ENCODE peak calls at places on chromosome 7, in ten cellular contexts. One of them, this sample, is unnamed.

GRCh38 chr7:11831727-11832495 is at the start of gene THSD7A:
- DNase-seq in tibial nerve: no peak
- DNase-seq in CD8-positive, alpha-beta memory T cell: peak; percentile 39
- DNase-seq in GM23248: peak; percentile 69
- DNase-seq in colonic mucosa: peak; percentile 23
- DNase-seq in PC-9: peak; percentile 68
- DNase-seq in tibial artery: peak; percentile 60
- DNase-seq in mammary epithelial cell: peak; percentile 17
- DNase-seq in cardiac muscle cell: peak; percentile 82
- DNase-seq in upper lobe of right lung: peak; percentile 81
- DNase-seq in this sample: no peak

GRCh38 chr7:55063633-55064032 is 44.8 kb downstream of the EGFR start:
- DNase-seq in tibial nerve: no peak
- DNase-seq in CD8-positive, alpha-beta memory T cell: no peak
- DNase-seq in GM23248: peak; percentile 83
- DNase-seq in colonic mucosa: no peak
- DNase-seq in PC-9: peak; percentile 71
- DNase-seq in tibial artery: no peak
- DNase-seq in mammary epithelial cell: peak; percentile 63
- DNase-seq in cardiac muscle cell: no peak
- DNase-seq in upper lobe of right lung: no peak
- DNase-seq in this sample: no peak

GRCh38 chr7:74272305-74273038 is 16.7 kb upstream of the CLIP2 start:
- DNase-seq in tibial nerve: peak; percentile 39
- DNase-seq in CD8-positive, alpha-beta memory T cell: no peak
- DNase-seq in GM23248: peak; percentile 97
- DNase-seq in colonic mucosa: peak; percentile 68
- DNase-seq in PC-9: peak; percentile 69
- DNase-seq in tibial artery: peak; percentile 82
- DNase-seq in mammary epithelial cell: peak; percentile 67
- DNase-seq in cardiac muscle cell: no peak
- DNase-seq in upper lobe of right lung: peak; percentile 88
- DNase-seq in this sample: no peak

GRCh38 chr7:106618480-106618879 is 42.5 kb downstream of the CCDC71L start:
- DNase-seq in tibial nerve: no peak
- DNase-seq in CD8-positive, alpha-beta memory T cell: no peak
- DNase-seq in GM23248: peak; percentile 38
- DNase-seq in colonic mucosa: no peak
- DNase-seq in PC-9: no peak
- DNase-seq in tibial artery: no peak
- DNase-seq in mammary epithelial cell: no peak
- DNase-seq in cardiac muscle cell: peak; percentile 57
- DNase-seq in upper lobe of right lung: no peak
- DNase-seq in this sample: no peak

GRCh38 chr7:2471396-2471795 is 4.8 kb downstream of the GRIFIN start:
- DNase-seq in tibial nerve: no peak
- DNase-seq in CD8-positive, alpha-beta memory T cell: peak; percentile 43
- DNase-seq in GM23248: no peak
- DNase-seq in colonic mucosa: no peak
- DNase-seq in PC-9: no peak
- DNase-seq in tibial artery: no peak
- DNase-seq in mammary epithelial cell: peak; percentile 60
- DNase-seq in cardiac muscle cell: no peak
- DNase-seq in upper lobe of right lung: no peak
- DNase-seq in this sample: no peak

GRCh38 chr7:55420535-55420934 is 55.4 kb downstream of the LANCL2 start:
- DNase-seq in tibial nerve: no peak
- DNase-seq in CD8-positive, alpha-beta memory T cell: no peak
- DNase-seq in GM23248: peak; percentile 27
- DNase-seq in colonic mucosa: no peak
- DNase-seq in PC-9: no peak
- DNase-seq in tibial artery: no peak
- DNase-seq in mammary epithelial cell: no peak
- DNase-seq in cardiac muscle cell: no peak
- DNase-seq in upper lobe of right lung: no peak
- DNase-seq in this sample: no peak

GRCh38 chr7:154832557-154833138 is 170.3 kb downstream of the PAXIP1 start:
- DNase-seq in tibial nerve: no peak
- DNase-seq in CD8-positive, alpha-beta memory T cell: no peak
- DNase-seq in GM23248: no peak
- DNase-seq in colonic mucosa: peak; percentile 55
- DNase-seq in PC-9: no peak
- DNase-seq in tibial artery: no peak
- DNase-seq in mammary epithelial cell: no peak
- DNase-seq in cardiac muscle cell: peak; percentile 38
- DNase-seq in upper lobe of right lung: no peak
- DNase-seq in this sample: no peak

GRCh38 chr7:35694161-35694783 is 663 bp downstream of the HERPUD2 start:
- DNase-seq in tibial nerve: no peak
- DNase-seq in CD8-positive, alpha-beta memory T cell: no peak
- DNase-seq in GM23248: peak; percentile 55
- DNase-seq in colonic mucosa: peak; percentile 40
- DNase-seq in PC-9: no peak
- DNase-seq in tibial artery: no peak
- DNase-seq in mammary epithelial cell: peak; percentile 34
- DNase-seq in cardiac muscle cell: no peak
- DNase-seq in upper lobe of right lung: no peak
- DNase-seq in this sample: no peak

GRCh38 chr7:135167360-135167759 is 3.1 kb downstream of the CYREN start:
- DNase-seq in tibial nerve: no peak
- DNase-seq in CD8-positive, alpha-beta memory T cell: no peak
- DNase-seq in GM23248: no peak
- DNase-seq in colonic mucosa: peak; percentile 16
- DNase-seq in PC-9: no peak
- DNase-seq in tibial artery: peak; percentile 46
- DNase-seq in mammary epithelial cell: no peak
- DNase-seq in cardiac muscle cell: no peak
- DNase-seq in upper lobe of right lung: no peak
- DNase-seq in this sample: no peak

GRCh38 chr7:135169141-135169935 is 1.2 kb downstream of the CYREN start:
- DNase-seq in tibial nerve: no peak
- DNase-seq in CD8-positive, alpha-beta memory T cell: peak; percentile 73
- DNase-seq in GM23248: peak; percentile 77
- DNase-seq in colonic mucosa: peak; percentile 50
- DNase-seq in PC-9: peak; percentile 42
- DNase-seq in tibial artery: peak; percentile 66
- DNase-seq in mammary epithelial cell: peak; percentile 81
- DNase-seq in cardiac muscle cell: peak; percentile 17
- DNase-seq in upper lobe of right lung: no peak
- DNase-seq in this sample: peak; percentile 27

GRCh38 chr7:135168001-135168400 is 2.5 kb downstream of the CYREN start:
- DNase-seq in tibial nerve: no peak
- DNase-seq in CD8-positive, alpha-beta memory T cell: no peak
- DNase-seq in GM23248: peak; percentile 21
- DNase-seq in colonic mucosa: no peak
- DNase-seq in PC-9: no peak
- DNase-seq in tibial artery: peak; percentile 67
- DNase-seq in mammary epithelial cell: no peak
- DNase-seq in cardiac muscle cell: no peak
- DNase-seq in upper lobe of right lung: no peak
- DNase-seq in this sample: no peak

GRCh38 chr7:135169936-135170222 is 628 bp downstream of the CYREN start:
- DNase-seq in tibial nerve: no peak
- DNase-seq in CD8-positive, alpha-beta memory T cell: no peak
- DNase-seq in GM23248: no peak
- DNase-seq in colonic mucosa: no peak
- DNase-seq in PC-9: no peak
- DNase-seq in tibial artery: no peak
- DNase-seq in mammary epithelial cell: no peak
- DNase-seq in cardiac muscle cell: no peak
- DNase-seq in upper lobe of right lung: no peak
- DNase-seq in this sample: no peak

DNA sequence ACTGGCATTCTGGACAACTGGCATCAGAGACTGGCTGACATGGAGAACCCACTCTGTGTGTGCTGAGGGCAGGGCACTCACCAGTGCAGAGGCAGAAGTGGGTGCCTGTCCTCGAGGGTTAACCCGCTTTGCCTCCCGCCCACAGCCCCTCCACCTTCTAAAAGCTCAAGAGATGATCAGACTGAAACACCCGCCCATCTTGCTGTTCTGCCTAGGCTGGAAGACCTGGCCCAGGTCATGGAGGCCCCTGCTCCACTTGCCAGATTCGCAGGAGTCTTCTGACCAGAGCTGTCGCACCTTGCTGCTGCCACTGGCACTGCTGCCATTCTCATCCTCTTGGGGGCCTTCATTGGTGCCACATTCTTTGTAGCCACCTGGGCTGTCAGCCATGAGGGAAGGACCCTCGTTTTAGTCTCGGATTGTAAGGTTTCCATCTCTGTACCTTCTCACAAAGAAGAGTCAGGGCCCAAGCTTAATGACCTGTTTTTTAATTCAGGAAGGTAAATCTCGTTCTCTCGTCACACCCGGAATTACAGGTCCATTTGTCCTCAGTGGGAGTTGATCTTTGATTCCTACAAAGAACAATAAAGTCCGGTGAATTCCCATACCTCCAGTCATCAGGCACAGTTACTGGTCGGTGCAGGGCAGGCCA is 1.9 kb downstream of the CYREN start:
- DNase-seq in tibial nerve: no peak
- DNase-seq in CD8-positive, alpha-beta memory T cell: no peak
- DNase-seq in GM23248: no peak
- DNase-seq in colonic mucosa: no peak
- DNase-seq in PC-9: no peak
- DNase-seq in tibial artery: peak; percentile 64
- DNase-seq in mammary epithelial cell: no peak
- DNase-seq in cardiac muscle cell: no peak
- DNase-seq in upper lobe of right lung: no peak
- DNase-seq in this sample: no peak
- H3K4me3 ChIP-seq in tibial nerve: no peak overlapping the region
- H3K4me3 ChIP-seq in CD8-positive, alpha-beta memory T cell: no peak overlapping the region
- H3K4me3 ChIP-seq in GM23248: peak overlapping the region; percentile 84
- H3K4me3 ChIP-seq in colonic mucosa: no peak overlapping the region
- H3K4me3 ChIP-seq in PC-9: peak overlapping the region; percentile 88
- H3K4me3 ChIP-seq in tibial artery: peak overlapping the region; percentile 99
- H3K4me3 ChIP-seq in mammary epithelial cell: no peak overlapping the region
- H3K4me3 ChIP-seq in cardiac muscle cell: no peak overlapping the region
- H3K4me3 ChIP-seq in upper lobe of right lung: no peak overlapping the region
- H3K4me3 ChIP-seq in this sample: no peak overlapping the region

GRCh38 chr7:45100761-45101480 is 10.6 kb downstream of the TBRG4 start:
- DNase-seq in tibial nerve: no peak
- DNase-seq in CD8-positive, alpha-beta memory T cell: no peak
- DNase-seq in GM23248: no peak
- DNase-seq in colonic mucosa: no peak
- DNase-seq in PC-9: no peak
- DNase-seq in tibial artery: peak; percentile 50
- DNase-seq in mammary epithelial cell: no peak
- DNase-seq in cardiac muscle cell: no peak
- DNase-seq in upper lobe of right lung: peak; percentile 33
- DNase-seq in this sample: no peak

GRCh38 chr7:45099891-45100760 is 11.4 kb upstream of the NACAD start:
- DNase-seq in tibial nerve: no peak
- DNase-seq in CD8-positive, alpha-beta memory T cell: no peak
- DNase-seq in GM23248: no peak
- DNase-seq in colonic mucosa: no peak
- DNase-seq in PC-9: no peak
- DNase-seq in tibial artery: peak; percentile 60
- DNase-seq in mammary epithelial cell: no peak
- DNase-seq in cardiac muscle cell: no peak
- DNase-seq in upper lobe of right lung: peak; percentile 62
- DNase-seq in this sample: no peak

GRCh38 chr7:45102785-45103712 is 8.4 kb downstream of the TBRG4 start:
- DNase-seq in tibial nerve: no peak
- DNase-seq in CD8-positive, alpha-beta memory T cell: peak; percentile 4
- DNase-seq in GM23248: no peak
- DNase-seq in colonic mucosa: no peak
- DNase-seq in PC-9: no peak
- DNase-seq in tibial artery: peak; percentile 42
- DNase-seq in mammary epithelial cell: no peak
- DNase-seq in cardiac muscle cell: no peak
- DNase-seq in upper lobe of right lung: no peak
- DNase-seq in this sample: no peak

GRCh38 chr7:45101748-45102147 is 9.7 kb downstream of the TBRG4 start:
- DNase-seq in tibial nerve: no peak
- DNase-seq in CD8-positive, alpha-beta memory T cell: no peak
- DNase-seq in GM23248: no peak
- DNase-seq in colonic mucosa: no peak
- DNase-seq in PC-9: no peak
- DNase-seq in tibial artery: peak; percentile 21
- DNase-seq in mammary epithelial cell: no peak
- DNase-seq in cardiac muscle cell: no peak
- DNase-seq in upper lobe of right lung: peak; percentile 48
- DNase-seq in this sample: no peak

GRCh38 chr7:45098983-45099839 is 10.4 kb upstream of the NACAD start:
- DNase-seq in tibial nerve: no peak
- DNase-seq in CD8-positive, alpha-beta memory T cell: no peak
- DNase-seq in GM23248: no peak
- DNase-seq in colonic mucosa: no peak
- DNase-seq in PC-9: no peak
- DNase-seq in tibial artery: peak; percentile 45
- DNase-seq in mammary epithelial cell: no peak
- DNase-seq in cardiac muscle cell: no peak
- DNase-seq in upper lobe of right lung: peak; percentile 37
- DNase-seq in this sample: no peak
- H3K36me3 ChIP-seq in tibial nerve: peaks cover 8% of the 10 kb centered on the region
- H3K36me3 ChIP-seq in CD8-positive, alpha-beta memory T cell: peaks cover 52% of the 10 kb centered on the region
- H3K36me3 ChIP-seq in GM23248: peaks cover 13% of the 10 kb centered on the region
- H3K36me3 ChIP-seq in colonic mucosa: peaks cover 24% of the 10 kb centered on the region
- H3K36me3 ChIP-seq in PC-9: peaks cover 29% of the 10 kb centered on the region
- H3K36me3 ChIP-seq in tibial artery: peaks cover 65% of the 10 kb centered on the region
- H3K36me3 ChIP-seq in mammary epithelial cell: peaks cover 27% of the 10 kb centered on the region
- H3K36me3 ChIP-seq in cardiac muscle cell: peaks cover 38% of the 10 kb centered on the region
- H3K36me3 ChIP-seq in upper lobe of right lung: peaks cover 52% of the 10 kb centered on the region
- H3K36me3 ChIP-seq in this sample: peaks cover 55% of the 10 kb centered on the region

DNA sequence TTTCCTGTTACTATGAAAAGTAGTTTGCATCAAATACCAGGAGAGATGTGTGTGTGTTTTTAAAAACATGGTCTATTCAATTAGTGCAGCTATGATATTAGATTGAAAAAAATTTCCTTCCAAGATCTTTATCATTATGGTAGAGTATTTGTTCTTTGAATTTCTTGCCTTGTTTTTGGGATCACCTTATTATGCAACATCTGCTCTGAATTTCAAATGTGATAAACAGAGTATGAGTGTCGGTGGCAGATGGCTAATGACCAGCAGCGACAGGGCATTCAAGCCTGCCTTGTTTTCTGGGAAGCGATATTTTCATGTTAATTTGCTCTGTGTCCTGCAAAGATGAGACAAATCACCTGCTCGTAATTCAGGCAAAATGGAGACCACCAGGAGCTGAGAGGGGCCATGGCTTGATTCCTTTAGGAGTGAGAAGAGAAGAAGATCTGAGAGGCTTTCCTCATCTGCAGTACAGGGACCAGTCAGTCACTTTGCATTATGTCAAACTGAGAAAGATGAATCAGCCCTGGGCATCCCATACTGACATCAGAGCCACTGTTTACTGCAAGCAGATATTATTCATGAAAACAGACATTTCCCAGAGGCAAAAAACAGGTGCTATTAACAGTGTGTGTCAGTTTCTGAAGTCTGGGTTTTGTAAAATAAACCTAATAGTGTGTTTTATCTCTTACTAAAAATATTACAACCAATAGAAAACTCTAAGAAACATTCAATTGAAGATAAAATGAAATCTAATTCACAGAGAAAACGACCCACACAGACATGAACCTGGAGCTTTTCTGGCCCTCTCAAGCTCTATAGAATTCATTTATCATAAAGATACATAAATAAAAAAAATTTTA is 67.6 kb downstream of the CDK6 start:
- DNase-seq in tibial nerve: no peak
- DNase-seq in CD8-positive, alpha-beta memory T cell: no peak
- DNase-seq in GM23248: peak; percentile 48
- DNase-seq in colonic mucosa: no peak
- DNase-seq in PC-9: no peak
- DNase-seq in tibial artery: no peak
- DNase-seq in mammary epithelial cell: peak; percentile 71
- DNase-seq in cardiac muscle cell: no peak
- DNase-seq in upper lobe of right lung: no peak
- DNase-seq in this sample: no peak
- H3K4me1 ChIP-seq in tibial nerve: peaks cover 34% of the 10 kb centered on the region
- H3K4me1 ChIP-seq in CD8-positive, alpha-beta memory T cell: no peaks in the 10 kb centered on the region
- H3K4me1 ChIP-seq in GM23248: peaks cover 62% of the 10 kb centered on the region
- H3K4me1 ChIP-seq in colonic mucosa: peaks cover 8% of the 10 kb centered on the region
- H3K4me1 ChIP-seq in PC-9: peaks cover 56% of the 10 kb centered on the region
- H3K4me1 ChIP-seq in tibial artery: peaks cover 9% of the 10 kb centered on the region
- H3K4me1 ChIP-seq in mammary epithelial cell: peaks cover 42% of the 10 kb centered on the region
- H3K4me1 ChIP-seq in cardiac muscle cell: peaks cover 32% of the 10 kb centered on the region
- H3K4me1 ChIP-seq in upper lobe of right lung: peaks cover 13% of the 10 kb centered on the region
- H3K4me1 ChIP-seq in this sample: no peaks in the 10 kb centered on the region

GRCh38 chr7:105268056-105268455 is 120.7 kb downstream of the SRPK2 start:
- DNase-seq in tibial nerve: no peak
- DNase-seq in CD8-positive, alpha-beta memory T cell: no peak
- DNase-seq in GM23248: peak; percentile 89
- DNase-seq in colonic mucosa: no peak
- DNase-seq in PC-9: no peak
- DNase-seq in tibial artery: no peak
- DNase-seq in mammary epithelial cell: peak; percentile 84
- DNase-seq in cardiac muscle cell: no peak
- DNase-seq in upper lobe of right lung: no peak
- DNase-seq in this sample: no peak
- H3K4me3 ChIP-seq in tibial nerve: peak overlapping the region; percentile 38
- H3K4me3 ChIP-seq in CD8-positive, alpha-beta memory T cell: peak overlapping the region; percentile 53
- H3K4me3 ChIP-seq in GM23248: peak overlapping the region; percentile 66
- H3K4me3 ChIP-seq in colonic mucosa: peak overlapping the region; percentile 14
- H3K4me3 ChIP-seq in PC-9: peak overlapping the region; percentile 59
- H3K4me3 ChIP-seq in tibial artery: peak overlapping the region; percentile 44
- H3K4me3 ChIP-seq in mammary epithelial cell: peak overlapping the region; percentile 69
- H3K4me3 ChIP-seq in cardiac muscle cell: no peak overlapping the region
- H3K4me3 ChIP-seq in upper lobe of right lung: peak overlapping the region; percentile 56
- H3K4me3 ChIP-seq in this sample: peak overlapping the region; percentile 51

This sample was measured in naive thymus-derived CD4-positive, alpha-beta T cell.